ENCODE peak calls at places on chromosomes 5 and 9, in eight cellular contexts. W is HCT116, Y is sigmoid colon, U is GM23338, P is stomach, L is prostate gland, K is K562, Z is transverse colon. Q is an unnamed sample.

GRCh38 chr9:96519726-96520125 is 69.8 kb downstream of the HABP4 start:
- DNase-seq in U (no peak), L (no peak), P (no peak), W (no peak), Y (no peak), K (no peak), Z (no peak), Q (no peak)

GRCh38 chr5:95726811-95727763 is 4.0 kb upstream of the RHOBTB3 start:
- DNase-seq in Y (no peak), K (no peak), P (no peak), L (no peak), U (no peak), Z (no peak), W (no peak), Q (no peak)

GRCh38 chr5:129804705-129805104 is 56.8 kb downstream of the MINAR2 start:
- DNase-seq in U (peak), Y (no peak), L (no peak), W (no peak), Z (no peak), P (no peak), K (no peak), Q (no peak)

GRCh38 chr5:40559306-40559705 is 120.4 kb upstream of the PTGER4 start:
- DNase-seq in P (no peak), U (no peak), Y (no peak), Z (no peak), K (no peak), W (no peak), L (no peak), Q (no peak)

GRCh38 chr9:108086624-108087023 is 597.1 kb upstream of the KLF4 start:
- DNase-seq in Y (no peak), K (no peak), W (no peak), U (peak), P (no peak), L (no peak), Z (no peak), Q (no peak)

GRCh38 chr5:76082790-76083554 is at the start of gene SV2C:
- DNase-seq in P (peak), L (no peak), W (no peak), Y (no peak), Z (peak), U (peak), K (no peak), Q (no peak)

GRCh38 chr9:123725389-123725788 is 204.5 kb downstream of the DENND1A start:
- DNase-seq in K (no peak), Z (no peak), P (no peak), W (no peak), L (no peak), Y (peak), U (peak), Q (no peak)

GRCh38 chr9:89009049-89009840 is 18.0 kb downstream of the S1PR3 start:
- DNase-seq in P (no peak), L (no peak), Y (no peak), W (no peak), U (peak), K (no peak), Z (no peak), Q (no peak)

GRCh38 chr9:89868100-89868499 is 263.3 kb downstream of the GADD45G start:
- DNase-seq in K (no peak), Z (no peak), Y (peak), P (no peak), L (no peak), U (no peak), W (no peak), Q (no peak)

GRCh38 chr5:141840295-141840812 is 37.9 kb downstream of the PCDH1 start:
- DNase-seq in L (no peak), P (no peak), Z (peak), W (no peak), Y (no peak), U (no peak), K (no peak), Q (no peak)

GRCh38 chr9:134263575-134263974 is 62.7 kb upstream of the RXRA start:
- DNase-seq in P (no peak), L (no peak), W (no peak), Y (no peak), Z (no peak), U (peak), K (no peak), Q (no peak)

GRCh38 chr9:82991684-82992083 is 71.3 kb downstream of the RASEF start:
- DNase-seq in W (no peak), Y (no peak), K (no peak), Z (no peak), U (no peak), P (no peak), L (peak), Q (no peak)

GRCh38 chr9:100575765-100576368 is 2.0 kb upstream of the CAVIN4 start:
- DNase-seq in P (no peak), Z (no peak), W (no peak), K (no peak), Y (no peak), L (no peak), U (no peak), Q (no peak)

GRCh38 chr5:74412064-74412463 is 228.5 kb downstream of the ENC1 start:
- DNase-seq in L (no peak), Y (no peak), K (no peak), W (no peak), P (no peak), U (peak), Z (no peak), Q (no peak)

DNA sequence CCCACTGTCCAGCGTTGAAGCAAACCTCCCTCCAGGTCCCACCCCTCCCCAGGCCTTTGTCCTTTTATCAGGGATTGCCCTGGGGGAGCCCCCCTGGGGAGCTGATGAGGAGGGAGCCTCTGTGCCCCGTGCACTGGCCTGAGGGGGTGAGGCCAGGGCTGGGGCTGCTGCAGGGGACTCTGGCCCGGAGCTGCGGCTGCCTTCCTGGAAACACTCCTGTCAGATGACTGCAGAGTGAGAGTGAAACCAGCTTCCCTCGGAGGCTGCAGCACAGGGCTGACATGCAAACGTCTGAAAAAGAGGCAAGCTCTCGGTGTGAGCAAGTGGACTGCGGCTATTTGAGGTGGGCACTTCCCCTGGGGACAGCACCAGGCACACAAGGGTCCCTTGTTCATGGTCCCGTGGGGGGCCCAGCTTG is 4.6 kb upstream of the TRAF2 start:
- DNase-seq in W (no peak), Z (peak), Y (no peak), L (no peak), U (no peak), K (no peak), P (peak), Q (no peak)
- TF ChIP-seq POLR2AphosphoS5 in W (no peak), Z (no peak), Y (no peak), L (no peak), U (no peak), K (no peak), P (no peak), Q (no peak)

GRCh38 chr5:151148583-151148982 is 9.0 kb downstream of the ANXA6 start:
- DNase-seq in Z (no peak), P (no peak), U (no peak), W (no peak), Y (no peak), K (no peak), L (no peak), Q (no peak)
- TF ChIP-seq POLR2AphosphoS5 in Z (no peak), P (no peak), U (no peak), W (no peak), Y (no peak), K (no peak), L (no peak), Q (no peak)

DNA sequence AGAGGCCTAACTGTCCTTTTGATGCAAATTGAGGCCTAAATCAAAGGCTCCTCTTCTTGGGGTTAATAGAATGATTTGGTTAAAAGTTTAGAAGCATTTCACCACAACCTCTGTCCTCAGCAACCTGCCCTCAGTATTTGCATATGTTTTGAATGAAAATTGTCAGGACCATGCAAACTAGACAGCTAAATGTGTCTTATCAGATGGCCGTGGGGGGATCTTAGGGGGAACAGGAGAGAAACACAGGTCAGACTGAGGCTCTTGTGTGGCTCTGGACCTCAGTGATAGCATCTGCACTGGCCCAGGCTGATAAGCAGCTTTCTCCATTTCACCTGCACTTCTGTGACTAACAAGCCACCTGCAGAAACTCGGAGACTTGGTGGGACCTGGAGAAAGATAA is 49.0 kb downstream of the FOXI1 start:
- DNase-seq in U (no peak), P (no peak), L (no peak), K (peak), Z (no peak), Y (no peak), W (no peak), Q (no peak)
- TF ChIP-seq POLR2AphosphoS5 in U (no peak), P (no peak), L (no peak), K (no peak), Z (no peak), Y (no peak), W (no peak), Q (no peak)

GRCh38 chr5:56909294-56910122 is at the start of gene SETD9:
- DNase-seq in U (peak), Y (peak), K (peak), L (peak), Z (peak), P (peak), W (peak), Q (peak)
- TF ChIP-seq POLR2AphosphoS5 in U (peak), Y (peak), K (peak), L (peak), Z (peak), P (peak), W (peak), Q (peak)

Q was measured in vagina.